ENCODE peak calls at places on chromosomes 2 and 18, in five cellular contexts. N is WTC11; X is CD4-positive, alpha-beta memory T cell; R is fibroblast of mammary gland; G is activated naive CD8-positive, alpha-beta T cell treated with anti-CD3 and anti-CD28 coated beads, Interleukin-2, amount 10 ng/mL, durations not matched to agents 7 days and 5 days. P is an unnamed sample.
A peak's percentile ranks its signal among the peaks of the same experiment; 100 is the strongest.

GRCh38 chr18:62420151-62420512 is 95.0 kb downstream of the TNFRSF11A start:
- DNase-seq in R (peak; percentile 58), X (no peak), G (no peak), N (no peak), P (peak; percentile 66)

GRCh38 chr2:65277791-65278449 is 50.3 kb downstream of the ACTR2 start:
- DNase-seq in R (peak; percentile 37), G (no peak), N (no peak), X (no peak), P (no peak)

GRCh38 chr2:157747695-157748370 is 119.2 kb upstream of the ACVR1C start:
- DNase-seq in X (no peak), R (peak; percentile 92), N (no peak), G (no peak), P (no peak)

GRCh38 chr18:80246656-80247402 is 485 bp downstream of the PARD6G start:
- DNase-seq in R (no peak), N (peak; percentile 44), G (peak; percentile 54), X (no peak), P (peak; percentile 70)

GRCh38 chr2:134231965-134232340 is 21.9 kb upstream of the MGAT5 start:
- DNase-seq in G (no peak), X (no peak), R (peak; percentile 76), N (no peak), P (no peak)

GRCh38 chr2:204213588-204213987 is 277.0 kb downstream of the ICOS start:
- DNase-seq in X (no peak), N (no peak), G (no peak), R (no peak), P (no peak)

GRCh38 chr2:26495705-26496271 is 17.9 kb upstream of the OTOF start:
- DNase-seq in X (no peak), N (no peak), R (no peak), G (no peak), P (no peak)

GRCh38 chr2:135960598-135961551 is 24.6 kb downstream of the DARS1 start:
- DNase-seq in X (peak; percentile 43), R (peak; percentile 20), G (no peak), N (no peak), P (no peak)

GRCh38 chr2:95276244-95276887 is 2.1 kb downstream of the PROM2 start:
- DNase-seq in X (no peak), N (no peak), G (peak; percentile 18), R (no peak), P (no peak)

GRCh38 chr2:38129987-38130386 is 54.0 kb upstream of the CYP1B1 start:
- DNase-seq in N (no peak), R (peak; percentile 68), G (no peak), X (no peak), P (no peak)

GRCh38 chr2:48946444-48947048 is 191.0 kb upstream of the LHCGR start:
- DNase-seq in R (peak; percentile 40), N (no peak), G (no peak), X (peak; percentile 37), P (no peak)

GRCh38 chr2:600542-601386 is 76.4 kb downstream of the TMEM18 start:
- DNase-seq in R (no peak), N (no peak), G (no peak), X (no peak), P (no peak)

GRCh38 chr2:70144443-70145167 is 46.2 kb downstream of the C2orf42 start:
- DNase-seq in R (no peak), X (no peak), G (no peak), N (no peak), P (no peak)

GRCh38 chr2:99811544-99811943 is 321.7 kb upstream of the REV1 start:
- DNase-seq in X (no peak), R (peak; percentile 35), G (no peak), N (no peak), P (no peak)

GRCh38 chr2:28952806-28953190 is 28.3 kb upstream of the TOGARAM2 start:
- DNase-seq in R (no peak), N (no peak), G (no peak), X (no peak), P (no peak)

GRCh38 chr18:79728931-79729586 is 49.5 kb downstream of the CTDP1 start:
- DNase-seq in X (no peak), G (no peak), N (no peak), R (no peak), P (no peak)

GRCh38 chr18:68840554-68841263 is 42.8 kb downstream of the CCDC102B start:
- DNase-seq in N (no peak), R (peak; percentile 97), X (no peak), G (no peak), P (no peak)

GRCh38 chr2:181203412-181203811 is 223.0 kb downstream of the UBE2E3 start:
- DNase-seq in X (no peak), N (no peak), G (no peak), R (peak; percentile 79), P (no peak)

GRCh38 chr2:102437122-102437521 is 14.2 kb downstream of the IL18RAP start:
- DNase-seq in X (no peak), R (no peak), G (no peak), N (no peak), P (no peak)

GRCh38 chr2:26184555-26185303 is 11.8 kb downstream of the GAREM2 start:
- DNase-seq in N (peak; percentile 82), X (peak; percentile 89), R (peak; percentile 77), G (peak; percentile 94), P (peak; percentile 91)

GRCh38 chr2:1744151-1744445 is 217 bp downstream of the PXDN start:
- DNase-seq in G (peak; percentile 43), R (no peak), N (peak; percentile 67), X (no peak), P (peak; percentile 59)

GRCh38 chr2:150133623-150134022 is 353.8 kb downstream of the RND3 start:
- DNase-seq in X (no peak), G (no peak), R (peak; percentile 95), N (no peak), P (no peak)

GRCh38 chr2:234286118-234286598 is 210.7 kb downstream of the ARL4C start:
- DNase-seq in X (no peak), G (no peak), R (peak; percentile 56), N (no peak), P (no peak)

GRCh38 chr2:109448946-109449788 is 164.6 kb downstream of the SEPTIN10 start:
- DNase-seq in X (no peak), N (no peak), R (peak; percentile 6), G (no peak), P (no peak)

GRCh38 chr2:208227581-208228232 is 27.2 kb downstream of the IDH1 start:
- DNase-seq in N (no peak), R (no peak), X (no peak), G (no peak), P (no peak)